ENCODE peak calls at places on chromosomes 13 and 19, in four cellular contexts. A is transverse colon, Z is mesendoderm, F is GM19239. S is an unnamed sample.

GRCh38 chr19:43420954-43421353 is 6.3 kb downstream of the TEX101 start:
- DNase-seq in Z (peak; percentile 15), A (no peak), F (no peak), S (no peak)

GRCh38 chr13:46527237-46527636 is 25.7 kb upstream of the LRCH1 start:
- DNase-seq in A (no peak), F (no peak), Z (no peak), S (no peak)

GRCh38 chr19:40274585-40275544 is 10.3 kb downstream of the AKT2 start:
- DNase-seq in Z (no peak), F (peak; percentile 53), A (no peak), S (peak; percentile 66)

GRCh38 chr13:64332048-64332447 is 2898.1 kb downstream of the PCDH9 start:
- DNase-seq in A (no peak), F (no peak), Z (no peak), S (no peak)

GRCh38 chr13:78161266-78161665 is 242.6 kb upstream of the EDNRB start:
- DNase-seq in Z (no peak), A (no peak), F (no peak), S (no peak)

GRCh38 chr19:47141695-47142094 is 11.1 kb downstream of the SAE1 start:
- DNase-seq in A (no peak), F (no peak), Z (no peak), S (no peak)

GRCh38 chr13:39998166-39998565 is 342.7 kb downstream of the COG6 start:
- DNase-seq in Z (no peak), A (no peak), F (no peak), S (no peak)

GRCh38 chr19:4705413-4706131 is 18.1 kb downstream of the DPP9 start:
- DNase-seq in A (no peak), Z (no peak), F (no peak), S (no peak)

GRCh38 chr13:109874921-109875454 is 88.6 kb upstream of the IRS2 start:
- DNase-seq in A (no peak), F (no peak), Z (no peak), S (no peak)

GRCh38 chr19:54434112-54434861 is 14.7 kb upstream of the LENG8 start:
- DNase-seq in F (no peak), Z (no peak), A (no peak), S (no peak)

GRCh38 chr13:27663947-27664346 is 42.3 kb downstream of the POLR1D start:
- DNase-seq in F (no peak), A (no peak), Z (peak; percentile 32), S (no peak)

GRCh38 chr13:75404721-75405120 is 77.2 kb downstream of the TBC1D4 start:
- DNase-seq in A (no peak), F (no peak), Z (no peak), S (no peak)

GRCh38 chr19:6648141-6648715 is 21.7 kb downstream of the TNFSF14 start:
- DNase-seq in A (no peak), F (no peak), Z (no peak), S (no peak)

GRCh38 chr13:26964278-26965057 is 203.9 kb upstream of the GPR12 start:
- DNase-seq in A (no peak), F (no peak), Z (no peak), S (no peak)

GRCh38 chr19:35222373-35223005 is 6.0 kb downstream of the FAM187B start:
- DNase-seq in Z (no peak), F (no peak), A (no peak), S (no peak)

GRCh38 chr19:2648528-2648937 is 54.0 kb downstream of the GNG7 start:
- DNase-seq in A (peak; percentile 86), F (peak; percentile 71), Z (peak; percentile 73), S (peak; percentile 73)

GRCh38 chr19:57888494-57889231 is at the start of gene ZNF814:
- DNase-seq in A (peak; percentile 86), F (peak; percentile 30), Z (peak; percentile 99), S (peak; percentile 53)

GRCh38 chr19:11949201-11949600 is 15.6 kb upstream of the ZNF763 start:
- DNase-seq in A (no peak), Z (peak; percentile 48), F (no peak), S (no peak)

GRCh38 chr19:37763488-37763887 is 15.9 kb downstream of the ZNF573 start:
- DNase-seq in F (no peak), Z (no peak), A (no peak), S (no peak)

GRCh38 chr19:35793381-35794165 is 18.2 kb downstream of the ARHGAP33 start:
- DNase-seq in F (no peak), A (no peak), Z (no peak), S (no peak)

GRCh38 chr19:54189020-54189667 is at the start of gene MBOAT7:
- DNase-seq in Z (no peak), F (peak; percentile 82), A (no peak), S (peak; percentile 81)

GRCh38 chr13:114067886-114068722 is 64.3 kb downstream of the RASA3 start:
- DNase-seq in A (peak; percentile 72), F (no peak), Z (no peak), S (peak; percentile 53)

GRCh38 chr13:22144806-22145205 is 473.9 kb downstream of the FGF9 start:
- DNase-seq in F (no peak), Z (no peak), A (no peak), S (no peak)

GRCh38 chr19:18274776-18275356 is 614 bp upstream of the IQCN start:
- DNase-seq in A (peak; percentile 92), F (no peak), Z (peak; percentile 60), S (no peak)

GRCh38 chr19:50509366-50509765 is 1.6 kb downstream of the JOSD2 start:
- DNase-seq in F (no peak), A (no peak), Z (no peak), S (no peak)

GRCh38 chr19:16849168-16849567 is 20.0 kb downstream of the SIN3B start:
- DNase-seq in Z (no peak), F (no peak), A (peak; percentile 23), S (no peak)

GRCh38 chr19:43651758-43652545 is 12.3 kb upstream of the CADM4 start:
- DNase-seq in Z (peak; percentile 82), A (peak; percentile 65), F (peak; percentile 60), S (peak; percentile 50)

GRCh38 chr19:45130888-45131615 is 29.7 kb downstream of the NKPD1 start:
- DNase-seq in Z (no peak), A (no peak), F (no peak), S (no peak)

GRCh38 chr13:75876371-75877050 is 240.4 kb downstream of the LMO7 start:
- DNase-seq in F (peak; percentile 17), A (peak; percentile 53), Z (peak; percentile 81), S (peak; percentile 11)

GRCh38 chr13:19794552-19795143 is 11.9 kb upstream of the PSPC1 start:
- DNase-seq in A (no peak), F (no peak), Z (peak; percentile 94), S (no peak)

GRCh38 chr13:29713841-29714240 is 118.4 kb upstream of the SLC7A1 start:
- DNase-seq in Z (peak; percentile 56), F (peak; percentile 13), A (no peak), S (no peak)

GRCh38 chr19:8421484-8422461 is 8.7 kb downstream of the MARCHF2 start:
- DNase-seq in A (no peak), Z (no peak), F (no peak), S (no peak)

GRCh38 chr13:48391257-48391656 is 21.7 kb downstream of the LPAR6 start:
- DNase-seq in F (no peak), Z (no peak), A (no peak), S (no peak)

GRCh38 chr13:43316997-43317396 is 293.6 kb downstream of the DNAJC15 start:
- DNase-seq in F (no peak), Z (peak; percentile 12), A (no peak), S (no peak)

GRCh38 chr19:35642798-35643254 is 1.3 kb downstream of the ETV2 start:
- DNase-seq in Z (no peak), A (no peak), F (no peak), S (no peak)